ENCODE peak calls at places on chromosomes 3 and 15, in five cellular contexts. One of them, this sample, is unnamed.

GRCh38 chr15:31019986-31020385 is 28.6 kb upstream of the MTMR10 start:
- DNase-seq in GM13976: no peak
- DNase-seq in A549: no peak
- DNase-seq in CD8-positive, alpha-beta T cell: no peak
- DNase-seq in NB4: no peak
- DNase-seq in this sample: no peak

GRCh38 chr3:30078736-30079135 is 527.7 kb upstream of the TGFBR2 start:
- DNase-seq in GM13976: no peak
- DNase-seq in A549: no peak
- DNase-seq in CD8-positive, alpha-beta T cell: no peak
- DNase-seq in NB4: no peak
- DNase-seq in this sample: no peak

GRCh38 chr3:97825101-97825500 is 3.3 kb downstream of the CRYBG3 start:
- DNase-seq in GM13976: no peak
- DNase-seq in A549: no peak
- DNase-seq in CD8-positive, alpha-beta T cell: no peak
- DNase-seq in NB4: no peak
- DNase-seq in this sample: no peak

GRCh38 chr3:54819926-54820325 is 107.9 kb downstream of the LRTM1 start:
- DNase-seq in GM13976: no peak
- DNase-seq in A549: no peak
- DNase-seq in CD8-positive, alpha-beta T cell: no peak
- DNase-seq in NB4: no peak
- DNase-seq in this sample: no peak

GRCh38 chr3:186467969-186468368 is 76.2 kb downstream of the CRYGS start:
- DNase-seq in GM13976: no peak
- DNase-seq in A549: no peak
- DNase-seq in CD8-positive, alpha-beta T cell: no peak
- DNase-seq in NB4: no peak
- DNase-seq in this sample: no peak

GRCh38 chr3:113754486-113755159 is 7.8 kb downstream of the ATP6V1A start:
- DNase-seq in GM13976: no peak
- DNase-seq in A549: no peak
- DNase-seq in CD8-positive, alpha-beta T cell: no peak
- DNase-seq in NB4: no peak
- DNase-seq in this sample: peak; percentile 23

GRCh38 chr3:89521328-89521727 is 413.9 kb downstream of the EPHA3 start:
- DNase-seq in GM13976: no peak
- DNase-seq in A549: no peak
- DNase-seq in CD8-positive, alpha-beta T cell: no peak
- DNase-seq in NB4: no peak
- DNase-seq in this sample: no peak

GRCh38 chr3:35305406-35305805 is 333.9 kb upstream of the ARPP21 start:
- DNase-seq in GM13976: no peak
- DNase-seq in A549: no peak
- DNase-seq in CD8-positive, alpha-beta T cell: no peak
- DNase-seq in NB4: no peak
- DNase-seq in this sample: no peak

GRCh38 chr15:63372018-63372705 is 9.5 kb downstream of the CA12 start:
- DNase-seq in GM13976: no peak
- DNase-seq in A549: peak; percentile 95
- DNase-seq in CD8-positive, alpha-beta T cell: no peak
- DNase-seq in NB4: peak; percentile 97
- DNase-seq in this sample: no peak

GRCh38 chr3:157127831-157128767 is 31.8 kb downstream of the CCNL1 start:
- DNase-seq in GM13976: peak; percentile 54
- DNase-seq in A549: peak; percentile 50
- DNase-seq in CD8-positive, alpha-beta T cell: peak; percentile 74
- DNase-seq in NB4: peak; percentile 79
- DNase-seq in this sample: peak; percentile 59

GRCh38 chr3:193637831-193638230 is 44.8 kb downstream of the OPA1 start:
- DNase-seq in GM13976: no peak
- DNase-seq in A549: no peak
- DNase-seq in CD8-positive, alpha-beta T cell: no peak
- DNase-seq in NB4: peak; percentile 17
- DNase-seq in this sample: no peak
- TF ChIP-seq CTCF in GM13976: no peak
- TF ChIP-seq CTCF in A549: no peak
- TF ChIP-seq CTCF in CD8-positive, alpha-beta T cell: no peak
- TF ChIP-seq CTCF in NB4: no peak
- TF ChIP-seq CTCF in this sample: no peak

GRCh38 chr15:80982205-80982604 is 7.4 kb downstream of the MESD start:
- DNase-seq in GM13976: peak; percentile 59
- DNase-seq in A549: no peak
- DNase-seq in CD8-positive, alpha-beta T cell: no peak
- DNase-seq in NB4: peak; percentile 38
- DNase-seq in this sample: peak; percentile 48
- TF ChIP-seq CTCF in GM13976: peak; percentile 38
- TF ChIP-seq CTCF in A549: no peak
- TF ChIP-seq CTCF in CD8-positive, alpha-beta T cell: no peak
- TF ChIP-seq CTCF in NB4: no peak
- TF ChIP-seq CTCF in this sample: peak; percentile 56

GRCh38 chr3:150703756-150704344 is at the start of gene ERICH6:
- DNase-seq in GM13976: peak; percentile 94
- DNase-seq in A549: peak; percentile 91
- DNase-seq in CD8-positive, alpha-beta T cell: peak; percentile 74
- DNase-seq in NB4: peak; percentile 86
- DNase-seq in this sample: peak; percentile 90
- TF ChIP-seq CTCF in GM13976: no peak
- TF ChIP-seq CTCF in A549: no peak
- TF ChIP-seq CTCF in CD8-positive, alpha-beta T cell: no peak
- TF ChIP-seq CTCF in NB4: no peak
- TF ChIP-seq CTCF in this sample: no peak

GRCh38 chr3:152910211-152910610 is 75.3 kb downstream of the P2RY1 start:
- DNase-seq in GM13976: no peak
- DNase-seq in A549: no peak
- DNase-seq in CD8-positive, alpha-beta T cell: no peak
- DNase-seq in NB4: peak; percentile 5
- DNase-seq in this sample: no peak
- TF ChIP-seq CTCF in GM13976: no peak
- TF ChIP-seq CTCF in A549: no peak
- TF ChIP-seq CTCF in CD8-positive, alpha-beta T cell: no peak
- TF ChIP-seq CTCF in NB4: no peak
- TF ChIP-seq CTCF in this sample: peak; percentile 12

GRCh38 chr3:111864821-111865656 is 6.0 kb downstream of the PHLDB2 start:
- DNase-seq in GM13976: no peak
- DNase-seq in A549: no peak
- DNase-seq in CD8-positive, alpha-beta T cell: no peak
- DNase-seq in NB4: no peak
- DNase-seq in this sample: no peak
- TF ChIP-seq CTCF in GM13976: no peak
- TF ChIP-seq CTCF in A549: peak; percentile 58
- TF ChIP-seq CTCF in CD8-positive, alpha-beta T cell: no peak
- TF ChIP-seq CTCF in NB4: no peak
- TF ChIP-seq CTCF in this sample: peak; percentile 17

GRCh38 chr3:11389570-11390268 is 117.5 kb downstream of the ATG7 start:
- DNase-seq in GM13976: no peak
- DNase-seq in A549: no peak
- DNase-seq in CD8-positive, alpha-beta T cell: no peak
- DNase-seq in NB4: no peak
- DNase-seq in this sample: no peak

GRCh38 chr3:11391930-11392688 is 119.9 kb downstream of the ATG7 start:
- DNase-seq in GM13976: no peak
- DNase-seq in A549: no peak
- DNase-seq in CD8-positive, alpha-beta T cell: no peak
- DNase-seq in NB4: no peak
- DNase-seq in this sample: no peak

GRCh38 chr3:11392689-11393114 is 120.5 kb downstream of the ATG7 start:
- DNase-seq in GM13976: no peak
- DNase-seq in A549: no peak
- DNase-seq in CD8-positive, alpha-beta T cell: no peak
- DNase-seq in NB4: no peak
- DNase-seq in this sample: no peak

GRCh38 chr3:11390411-11391171 is 118.4 kb downstream of the ATG7 start:
- DNase-seq in GM13976: no peak
- DNase-seq in A549: no peak
- DNase-seq in CD8-positive, alpha-beta T cell: no peak
- DNase-seq in NB4: no peak
- DNase-seq in this sample: no peak

DNA sequence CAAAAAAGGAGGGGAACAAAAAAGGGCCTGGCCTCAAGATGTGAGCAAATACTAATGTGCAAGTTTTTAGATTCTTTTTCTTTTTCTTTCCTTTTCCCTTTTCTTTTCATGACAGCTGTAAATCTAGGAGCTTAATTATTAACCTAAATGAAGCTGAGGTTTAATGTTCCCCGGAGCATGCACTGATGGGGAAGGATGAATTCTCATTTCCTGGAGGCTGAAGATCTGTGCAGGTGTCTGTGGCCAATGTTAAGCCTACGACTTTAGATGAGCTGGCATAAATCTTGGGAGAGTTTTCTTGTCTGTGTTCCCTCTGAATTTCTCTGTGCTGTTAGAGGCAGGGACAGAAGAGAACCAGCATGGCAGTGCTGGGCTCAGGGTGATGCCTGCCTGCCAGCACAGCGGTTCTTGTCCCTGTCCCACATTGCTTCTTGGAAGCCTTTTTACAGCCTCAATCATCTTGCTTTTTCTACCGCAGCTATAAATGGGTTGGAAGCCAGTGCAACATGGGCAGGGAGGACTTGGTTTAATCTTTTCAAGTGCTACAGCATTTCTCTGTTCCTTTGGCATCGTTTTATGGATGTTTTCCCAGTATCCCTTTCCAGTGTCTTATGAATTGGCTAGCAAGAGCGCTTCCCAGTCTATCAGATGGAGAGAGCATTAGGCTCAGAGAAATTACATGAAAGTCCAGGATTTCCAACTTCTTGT is 119.1 kb downstream of the ATG7 start:
- DNase-seq in GM13976: no peak
- DNase-seq in A549: no peak
- DNase-seq in CD8-positive, alpha-beta T cell: no peak
- DNase-seq in NB4: no peak
- DNase-seq in this sample: no peak
- TF ChIP-seq CTCF in GM13976: no peak
- TF ChIP-seq CTCF in A549: no peak
- TF ChIP-seq CTCF in CD8-positive, alpha-beta T cell: no peak
- TF ChIP-seq CTCF in NB4: no peak
- TF ChIP-seq CTCF in this sample: no peak

DNA sequence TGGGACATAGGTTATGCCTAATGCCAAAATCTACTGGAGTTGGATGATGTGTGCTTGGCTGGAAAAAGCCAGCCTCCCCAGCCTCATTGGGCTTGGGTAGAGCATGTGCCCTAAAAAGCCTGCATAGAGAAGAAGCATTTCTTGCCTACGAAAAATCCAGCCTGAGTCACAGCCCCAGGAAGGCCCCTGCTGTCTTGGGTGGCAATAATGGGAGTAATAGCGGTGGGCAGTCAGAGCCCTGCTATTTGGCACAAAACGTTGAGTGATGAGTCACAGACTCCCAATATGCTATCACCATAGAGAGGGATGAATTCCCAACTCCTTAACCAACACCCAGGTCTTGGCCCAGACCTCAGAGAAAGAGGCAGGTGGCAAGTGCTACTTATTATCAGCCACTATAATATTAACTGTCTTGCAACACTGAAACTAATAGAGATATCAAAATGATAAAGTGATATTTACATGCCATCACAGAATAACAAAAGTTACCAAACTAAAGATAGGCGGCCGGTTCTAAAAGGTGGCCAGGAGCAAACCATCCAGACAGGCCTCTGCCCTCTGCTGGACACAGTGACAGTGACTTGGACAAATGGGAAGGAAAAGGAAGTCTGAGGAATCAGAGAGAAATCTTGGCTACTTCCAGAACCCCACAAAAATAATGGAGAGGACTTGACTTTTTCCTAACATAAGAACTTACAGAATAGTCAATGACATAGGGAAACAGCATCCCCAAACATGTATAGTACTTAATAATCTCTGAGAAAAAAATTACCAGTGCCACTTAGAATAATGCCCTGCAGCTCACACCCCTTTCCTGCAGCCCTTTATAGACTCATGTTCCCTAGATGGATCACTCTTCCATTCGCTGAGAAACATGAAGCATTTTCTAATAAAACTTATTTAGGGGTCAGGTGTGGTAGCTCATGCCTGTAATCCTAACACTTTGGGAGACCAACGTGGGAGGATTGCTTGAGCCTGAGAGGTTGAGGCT is 51.9 kb upstream of the MUC13 start:
- DNase-seq in GM13976: no peak
- DNase-seq in A549: peak; percentile 72
- DNase-seq in CD8-positive, alpha-beta T cell: no peak
- DNase-seq in NB4: no peak
- DNase-seq in this sample: no peak
- TF ChIP-seq CTCF in GM13976: no peak
- TF ChIP-seq CTCF in A549: peak; percentile 66
- TF ChIP-seq CTCF in CD8-positive, alpha-beta T cell: no peak
- TF ChIP-seq CTCF in NB4: peak; percentile 29
- TF ChIP-seq CTCF in this sample: peak; percentile 30

GRCh38 chr3:134312072-134312872 is 61.6 kb upstream of the RYK start:
- DNase-seq in GM13976: peak; percentile 50
- DNase-seq in A549: no peak
- DNase-seq in CD8-positive, alpha-beta T cell: no peak
- DNase-seq in NB4: no peak
- DNase-seq in this sample: peak; percentile 31
- TF ChIP-seq CTCF in GM13976: no peak
- TF ChIP-seq CTCF in A549: no peak
- TF ChIP-seq CTCF in CD8-positive, alpha-beta T cell: no peak
- TF ChIP-seq CTCF in NB4: no peak
- TF ChIP-seq CTCF in this sample: no peak

GRCh38 chr15:67241132-67241855 is 13.2 kb downstream of the AAGAB start:
- DNase-seq in GM13976: peak; percentile 75
- DNase-seq in A549: no peak
- DNase-seq in CD8-positive, alpha-beta T cell: no peak
- DNase-seq in NB4: no peak
- DNase-seq in this sample: peak; percentile 77

GRCh38 chr15:67244966-67245478 is 9.4 kb downstream of the AAGAB start:
- DNase-seq in GM13976: no peak
- DNase-seq in A549: no peak
- DNase-seq in CD8-positive, alpha-beta T cell: no peak
- DNase-seq in NB4: no peak
- DNase-seq in this sample: no peak

GRCh38 chr15:67242665-67243064 is 11.8 kb downstream of the AAGAB start:
- DNase-seq in GM13976: no peak
- DNase-seq in A549: no peak
- DNase-seq in CD8-positive, alpha-beta T cell: no peak
- DNase-seq in NB4: peak; percentile 57
- DNase-seq in this sample: no peak

GRCh38 chr15:67240235-67241131 is 14.0 kb downstream of the AAGAB start:
- DNase-seq in GM13976: no peak
- DNase-seq in A549: peak; percentile 55
- DNase-seq in CD8-positive, alpha-beta T cell: peak; percentile 20
- DNase-seq in NB4: peak; percentile 18
- DNase-seq in this sample: no peak
- TF ChIP-seq CTCF in GM13976: no peak
- TF ChIP-seq CTCF in A549: peak; percentile 66
- TF ChIP-seq CTCF in CD8-positive, alpha-beta T cell: no peak
- TF ChIP-seq CTCF in NB4: no peak
- TF ChIP-seq CTCF in this sample: peak; percentile 37

DNA sequence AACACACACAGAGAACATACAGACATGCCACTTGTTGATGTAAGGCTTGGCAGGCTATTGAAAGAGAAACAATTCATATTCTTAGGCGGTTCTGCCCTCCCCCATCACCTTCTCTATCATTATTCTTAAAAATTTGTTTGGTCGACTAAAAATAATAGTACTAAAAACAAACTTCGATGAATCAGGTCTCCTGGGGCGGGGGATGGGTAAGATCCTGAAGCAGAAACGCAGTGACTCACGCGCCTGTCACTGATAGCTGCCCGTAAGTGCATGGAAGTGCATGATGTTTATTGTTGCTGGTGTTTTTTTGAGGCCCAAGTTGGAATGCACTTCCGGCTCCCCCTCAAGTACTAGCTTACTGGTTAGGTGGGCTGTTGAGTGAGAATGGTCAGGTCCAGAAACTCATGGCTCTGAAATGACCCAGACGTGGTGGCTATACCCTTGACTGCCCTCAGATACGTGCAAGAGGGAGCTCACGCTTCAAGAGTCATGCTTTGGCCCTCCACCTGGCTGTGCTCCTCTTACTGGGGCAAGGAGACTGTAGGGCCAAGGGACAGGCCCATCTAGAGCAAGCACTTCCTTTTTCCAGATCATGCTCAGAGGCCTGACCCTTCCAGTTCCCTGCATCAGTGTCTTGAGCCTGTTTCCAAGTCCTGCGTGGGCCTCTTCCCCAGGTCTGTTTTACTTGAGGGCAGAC is 10.9 kb downstream of the SMAD3 start:
- DNase-seq in GM13976: peak; percentile 49
- DNase-seq in A549: peak; percentile 76
- DNase-seq in CD8-positive, alpha-beta T cell: no peak
- DNase-seq in NB4: peak; percentile 51
- DNase-seq in this sample: peak; percentile 40
- TF ChIP-seq CTCF in GM13976: no peak
- TF ChIP-seq CTCF in A549: no peak
- TF ChIP-seq CTCF in CD8-positive, alpha-beta T cell: no peak
- TF ChIP-seq CTCF in NB4: no peak
- TF ChIP-seq CTCF in this sample: no peak